ENCODE peak calls at places on chromosome 9, in seven cellular contexts. L is K562, J is H1, E is HCT116, U is SK-N-SH, B is HepG2, R is GM12878. X is an unnamed sample.

GRCh38 chr9:113587471-113588031 is 124.0 kb downstream of the RGS3 start:
- DNase-seq in L (peak; percentile 76), J (peak; percentile 73), E (no peak), U (peak; percentile 89), B (no peak), R (no peak), X (no peak)

GRCh38 chr9:128051932-128052734 is 15.0 kb downstream of the NAIF1 start:
- DNase-seq in L (no peak), J (no peak), E (peak; percentile 77), U (no peak), B (no peak), R (no peak), X (no peak)

GRCh38 chr9:34578241-34579096 is 11.1 kb downstream of the CNTFR start:
- DNase-seq in L (no peak), J (peak; percentile 74), E (no peak), U (peak; percentile 85), B (no peak), R (no peak), X (no peak)

GRCh38 chr9:17630531-17630949 is 51.7 kb downstream of the SH3GL2 start:
- DNase-seq in L (no peak), J (no peak), E (no peak), U (no peak), B (no peak), R (no peak), X (no peak)

GRCh38 chr9:128845186-128845931 is 15.8 kb upstream of the SPOUT1 start:
- DNase-seq in L (peak; percentile 93), J (no peak), E (no peak), U (peak; percentile 85), B (peak; percentile 50), R (no peak), X (peak; percentile 76)

GRCh38 chr9:109164040-109164439 is 3.0 kb downstream of the FRRS1L start:
- DNase-seq in L (no peak), J (no peak), E (no peak), U (no peak), B (no peak), R (no peak), X (no peak)

GRCh38 chr9:8292657-8293056 is 493.1 kb upstream of the DMAC1 start:
- DNase-seq in L (no peak), J (no peak), E (no peak), U (no peak), B (no peak), R (no peak), X (no peak)

GRCh38 chr9:124012368-124013262 is 1.0 kb downstream of the LHX2 start:
- DNase-seq in L (no peak), J (peak; percentile 73), E (no peak), U (no peak), B (no peak), R (no peak), X (no peak)

GRCh38 chr9:92943062-92943616 is 4.2 kb upstream of the FGD3 start:
- DNase-seq in L (no peak), J (no peak), E (no peak), U (no peak), B (no peak), R (no peak), X (no peak)

GRCh38 chr9:124613849-124614248 is 106.7 kb upstream of the NR5A1 start:
- DNase-seq in L (no peak), J (no peak), E (no peak), U (no peak), B (no peak), R (no peak), X (no peak)

GRCh38 chr9:18942801-18943200 is 90.2 kb downstream of the SAXO1 start:
- DNase-seq in L (no peak), J (no peak), E (no peak), U (no peak), B (no peak), R (no peak), X (no peak)

GRCh38 chr9:13139641-13140171 is 139.8 kb downstream of the MPDZ start:
- DNase-seq in L (no peak), J (no peak), E (no peak), U (no peak), B (peak; percentile 3), R (no peak), X (no peak)

GRCh38 chr9:133881671-133882381 is 110.3 kb downstream of the VAV2 start:
- DNase-seq in L (no peak), J (no peak), E (no peak), U (peak; percentile 58), B (no peak), R (no peak), X (peak; percentile 67)

GRCh38 chr9:68981825-68982224 is 32.1 kb downstream of the PRKACG start:
- DNase-seq in L (no peak), J (no peak), E (no peak), U (no peak), B (no peak), R (peak; percentile 83), X (no peak)

GRCh38 chr9:68502279-68502678 is 38.4 kb downstream of the TMEM252 start:
- DNase-seq in L (no peak), J (no peak), E (no peak), U (no peak), B (no peak), R (no peak), X (no peak)

GRCh38 chr9:133505186-133505830 is 19.5 kb downstream of the MYMK start:
- DNase-seq in L (no peak), J (no peak), E (no peak), U (peak; percentile 36), B (no peak), R (no peak), X (no peak)

GRCh38 chr9:37938121-37938906 is 34.4 kb upstream of the SLC25A51 start:
- DNase-seq in L (peak; percentile 30), J (no peak), E (no peak), U (peak; percentile 79), B (no peak), R (no peak), X (no peak)

GRCh38 chr9:14352549-14352948 is 38.6 kb upstream of the NFIB start:
- DNase-seq in L (no peak), J (no peak), E (no peak), U (peak; percentile 49), B (peak; percentile 30), R (no peak), X (no peak)

GRCh38 chr9:108136646-108137045 is 647.1 kb upstream of the KLF4 start:
- DNase-seq in L (no peak), J (no peak), E (no peak), U (no peak), B (no peak), R (no peak), X (no peak)

GRCh38 chr9:127445851-127446719 is 5.1 kb downstream of the RPL12 start:
- DNase-seq in L (no peak), J (no peak), E (no peak), U (no peak), B (no peak), R (no peak), X (peak; percentile 63)

GRCh38 chr9:90946981-90947380 is 145.4 kb downstream of the SYK start:
- DNase-seq in L (no peak), J (no peak), E (no peak), U (no peak), B (no peak), R (no peak), X (no peak)

DNA sequence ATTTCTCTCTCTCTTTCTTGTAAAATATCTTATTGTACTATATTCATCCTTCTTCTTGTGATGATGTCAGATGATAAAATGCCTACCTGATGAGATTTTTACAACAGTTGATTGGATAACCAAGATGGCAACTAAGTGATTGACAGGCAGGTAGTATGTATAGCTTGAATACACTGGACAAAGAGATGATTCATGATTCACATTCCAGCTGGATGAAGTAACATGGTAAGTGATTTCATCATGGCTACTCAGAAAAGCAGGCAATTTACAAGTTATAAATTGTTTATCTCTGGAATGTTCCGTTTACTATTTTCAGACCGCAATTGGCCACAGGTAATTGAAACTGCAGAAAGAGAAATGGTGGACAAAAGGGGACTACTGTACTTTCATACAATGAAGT is 1471.7 kb upstream of the C9orf72 start:
- DNase-seq in L (no peak), J (no peak), E (peak; percentile 10), U (no peak), B (peak; percentile 1), R (no peak), X (no peak)
- TF ChIP-seq JUND in L (no peak), J (no peak), E (no peak), U (peak; percentile 49), B (no peak), R (no peak), X (no peak)

DNA sequence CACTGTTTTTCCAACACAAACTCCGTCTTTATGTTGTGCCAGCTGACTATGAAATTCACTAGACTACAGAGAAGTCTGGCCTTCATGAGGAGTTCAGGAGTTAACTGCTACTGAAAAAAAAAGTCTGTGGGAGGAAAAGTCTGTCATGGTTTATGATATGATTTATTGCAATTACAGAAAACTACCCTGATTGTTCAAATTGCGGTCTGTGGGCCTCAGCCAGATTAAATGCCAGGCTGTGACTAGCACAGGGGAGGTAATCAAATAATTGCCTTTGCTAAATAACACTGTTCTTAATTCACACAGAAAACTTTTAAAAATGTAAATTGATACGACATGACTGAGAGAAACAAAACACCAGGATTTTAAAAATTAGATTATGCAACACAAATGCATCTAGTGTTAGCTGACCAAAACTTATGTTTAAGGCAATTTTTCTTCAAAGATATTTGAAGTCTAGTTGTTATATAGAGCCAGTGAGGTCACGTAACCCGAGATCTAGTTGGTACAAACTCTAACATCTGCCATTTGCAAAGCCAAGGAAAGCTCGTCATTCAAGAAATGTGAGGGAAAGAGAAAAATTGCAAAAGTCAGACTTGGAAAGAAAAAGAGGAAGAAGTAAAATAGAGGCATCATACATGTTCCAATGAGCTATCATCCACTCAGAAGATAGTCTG is 293.2 kb upstream of the PUM3 start:
- DNase-seq in L (no peak), J (no peak), E (no peak), U (no peak), B (no peak), R (no peak), X (no peak)
- TF ChIP-seq JUND in L (no peak), J (no peak), E (no peak), U (no peak), B (no peak), R (no peak), X (no peak)

GRCh38 chr9:21715408-21715807 is 87.0 kb upstream of the MTAP start:
- DNase-seq in L (no peak), J (no peak), E (no peak), U (no peak), B (no peak), R (no peak), X (no peak)
- TF ChIP-seq JUND in L (no peak), J (no peak), E (no peak), U (no peak), B (no peak), R (no peak), X (no peak)

GRCh38 chr9:120914410-120914809 is 12.2 kb downstream of the TRAF1 start:
- DNase-seq in L (no peak), J (no peak), E (no peak), U (no peak), B (no peak), R (no peak), X (no peak)

GRCh38 chr9:120915854-120916495 is 10.6 kb downstream of the TRAF1 start:
- DNase-seq in L (no peak), J (no peak), E (no peak), U (no peak), B (no peak), R (no peak), X (no peak)

GRCh38 chr9:120913673-120914266 is 12.8 kb downstream of the TRAF1 start:
- DNase-seq in L (peak; percentile 74), J (peak; percentile 77), E (no peak), U (no peak), B (no peak), R (no peak), X (no peak)

GRCh38 chr9:120916573-120916972 is 10.0 kb downstream of the TRAF1 start:
- DNase-seq in L (no peak), J (no peak), E (no peak), U (peak; percentile 78), B (no peak), R (no peak), X (peak; percentile 29)

GRCh38 chr9:120914953-120915352 is 11.6 kb downstream of the TRAF1 start:
- DNase-seq in L (no peak), J (no peak), E (no peak), U (no peak), B (no peak), R (no peak), X (no peak)
- TF ChIP-seq JUND in L (no peak), J (no peak), E (no peak), U (no peak), B (no peak), R (no peak), X (no peak)